ENCODE peak calls at places on chromosomes 5 and 9, in eight cellular contexts. D, E, X, V, K, I, M and A are unnamed samples. For H3K4me1, the result is how much of the 10 kb centered on the place peaks cover.

GRCh38 chr5:135189024-135189423 is 155.0 kb upstream of the PITX1 start:
- DNase-seq in X (no peak), K (no peak), D (no peak), V (no peak), I (no peak), M (no peak), E (no peak), A (no peak)

GRCh38 chr5:83513491-83513890 is 41.9 kb downstream of the VCAN start:
- DNase-seq in D (no peak), K (no peak), X (no peak), M (no peak), E (no peak), V (no peak), I (no peak), A (no peak)

GRCh38 chr5:122773615-122774014 is 1.3 kb upstream of the SNX2 start:
- DNase-seq in E (no peak), M (no peak), D (no peak), X (no peak), I (no peak), V (no peak), K (no peak), A (no peak)

GRCh38 chr9:34334337-34334824 is 5.0 kb downstream of the NUDT2 start:
- DNase-seq in E (no peak), X (no peak), I (no peak), V (no peak), M (no peak), D (no peak), K (no peak), A (no peak)

GRCh38 chr5:366541-367357 is 45.2 kb downstream of the AHRR start:
- DNase-seq in V (no peak), M (peak), K (no peak), X (no peak), I (no peak), E (no peak), D (no peak), A (no peak)

GRCh38 chr5:72817076-72817476 is 615 bp downstream of the TNPO1 start:
- DNase-seq in D (peak), V (no peak), K (peak), E (peak), I (peak), X (peak), M (peak), A (peak)

GRCh38 chr5:177403826-177404640 is 3.6 kb upstream of the PFN3 start:
- DNase-seq in X (peak), M (peak), K (peak), D (peak), V (peak), E (peak), I (peak), A (peak)

GRCh38 chr9:86792136-86792535 is 155.2 kb downstream of the GAS1 start:
- DNase-seq in X (no peak), V (no peak), I (no peak), M (no peak), E (no peak), K (no peak), D (no peak), A (no peak)

GRCh38 chr5:143791848-143792701 is 19.9 kb upstream of the HMHB1 start:
- DNase-seq in M (peak), E (no peak), D (no peak), V (no peak), K (no peak), X (no peak), I (no peak), A (no peak)

GRCh38 chr9:75892168-75892901 is 1.9 kb downstream of the PCSK5 start:
- DNase-seq in V (no peak), D (no peak), X (peak), M (peak), K (peak), E (peak), I (peak), A (peak)

GRCh38 chr5:115811406-115811805 is 5.1 kb downstream of the CDO1 start:
- DNase-seq in V (no peak), I (no peak), E (no peak), X (no peak), K (no peak), M (no peak), D (no peak), A (no peak)

GRCh38 chr5:16808936-16809815 is 126.9 kb downstream of the MYO10 start:
- DNase-seq in D (no peak), X (peak), I (no peak), K (no peak), V (no peak), E (no peak), M (no peak), A (no peak)

GRCh38 chr5:87541033-87541432 is 128.3 kb upstream of the CCNH start:
- DNase-seq in X (peak), E (peak), D (peak), I (no peak), M (peak), K (peak), V (no peak), A (peak)

GRCh38 chr5:120479066-120479465 is 15.0 kb downstream of the PRR16 start:
- DNase-seq in K (no peak), I (no peak), M (no peak), D (no peak), X (peak), E (no peak), V (no peak), A (no peak)

GRCh38 chr9:113501129-113501686 is 37.7 kb downstream of the RGS3 start:
- DNase-seq in E (no peak), I (no peak), X (no peak), M (no peak), V (no peak), D (no peak), K (no peak), A (no peak)

GRCh38 chr5:151602806-151603205 is 11.7 kb upstream of the FAT2 start:
- DNase-seq in E (no peak), D (no peak), K (no peak), M (no peak), X (no peak), V (no peak), I (no peak), A (no peak)

GRCh38 chr5:10660720-10661387 is 97.0 kb downstream of the ANKRD33B start:
- DNase-seq in I (no peak), K (no peak), D (no peak), E (no peak), M (no peak), X (no peak), V (no peak), A (no peak)

GRCh38 chr9:35051069-35051967 is 21.1 kb downstream of the VCP start:
- DNase-seq in E (peak), V (peak), I (peak), K (peak), D (peak), M (no peak), X (peak), A (peak)

GRCh38 chr5:126044111-126044668 is 379.0 kb upstream of the GRAMD2B start:
- DNase-seq in V (no peak), I (peak), M (no peak), X (peak), D (no peak), E (peak), K (peak), A (no peak)

GRCh38 chr5:144205141-144205551 is 34.5 kb downstream of the KCTD16 start:
- DNase-seq in K (peak), I (no peak), V (no peak), D (no peak), X (peak), E (peak), M (no peak), A (peak)

GRCh38 chr5:169009171-169009570 is 291.8 kb downstream of the SLIT3 start:
- DNase-seq in M (no peak), X (no peak), I (no peak), K (no peak), V (no peak), E (no peak), D (no peak), A (no peak)

GRCh38 chr5:155455791-155456514 is 442.4 kb downstream of the KIF4B start:
- DNase-seq in E (no peak), K (no peak), I (no peak), M (no peak), V (no peak), D (no peak), X (no peak), A (no peak)

GRCh38 chr9:133527444-133527920 is 2.7 kb upstream of the MYMK start:
- DNase-seq in E (no peak), I (no peak), D (no peak), V (no peak), K (peak), X (peak), M (no peak), A (peak)

GRCh38 chr5:59021286-59021673 is 438.4 kb downstream of the RAB3C start:
- DNase-seq in D (no peak), X (peak), K (no peak), M (no peak), I (no peak), E (no peak), V (no peak), A (no peak)

GRCh38 chr5:61768692-61769281 is 436.7 kb downstream of the ZSWIM6 start:
- DNase-seq in V (no peak), X (no peak), K (no peak), M (no peak), D (peak), E (peak), I (peak), A (no peak)

GRCh38 chr5:99721487-99721886 is 792.7 kb upstream of the CHD1 start:
- DNase-seq in V (no peak), I (no peak), K (no peak), D (no peak), X (no peak), E (no peak), M (no peak), A (no peak)

GRCh38 chr9:136754059-136754572 is 3.9 kb downstream of the LCN8 start:
- DNase-seq in V (no peak), M (no peak), D (no peak), I (no peak), K (no peak), X (no peak), E (no peak), A (no peak)

GRCh38 chr5:179343902-179344300 is 1.4 kb downstream of the ADAMTS2 start:
- DNase-seq in K (peak), V (no peak), E (peak), X (peak), D (no peak), I (no peak), M (no peak), A (no peak)

GRCh38 chr9:86516564-86516963 is 162.4 kb upstream of the TUT7 start:
- DNase-seq in K (no peak), D (no peak), M (no peak), E (no peak), X (no peak), V (no peak), I (no peak), A (no peak)

GRCh38 chr5:160434022-160434531 is 12.4 kb downstream of the PTTG1 start:
- DNase-seq in E (peak), V (no peak), M (no peak), X (no peak), K (no peak), D (peak), I (no peak), A (no peak)

GRCh38 chr5:172868924-172869565 is 35.0 kb downstream of the ERGIC1 start:
- DNase-seq in E (no peak), M (peak), X (peak), I (no peak), K (peak), V (no peak), D (no peak), A (peak)

GRCh38 chr5:179139111-179139935 is 79.2 kb downstream of the ZNF354C start:
- DNase-seq in I (no peak), E (no peak), D (no peak), X (no peak), M (no peak), V (no peak), K (no peak), A (no peak)

GRCh38 chr9:4987996-4988421 is 2.9 kb downstream of the JAK2 start:
- DNase-seq in V (peak), M (peak), X (peak), E (peak), K (peak), D (peak), I (peak), A (no peak)

GRCh38 chr5:139296862-139297326 is 3.4 kb downstream of the MATR3 start:
- DNase-seq in I (no peak), X (no peak), K (no peak), V (no peak), D (no peak), M (no peak), E (no peak), A (no peak)

GRCh38 chr9:33734911-33735310 is 60.5 kb upstream of the PRSS3 start:
- DNase-seq in E (no peak), X (no peak), K (no peak), I (no peak), M (no peak), D (peak), V (no peak), A (no peak)

DNA sequence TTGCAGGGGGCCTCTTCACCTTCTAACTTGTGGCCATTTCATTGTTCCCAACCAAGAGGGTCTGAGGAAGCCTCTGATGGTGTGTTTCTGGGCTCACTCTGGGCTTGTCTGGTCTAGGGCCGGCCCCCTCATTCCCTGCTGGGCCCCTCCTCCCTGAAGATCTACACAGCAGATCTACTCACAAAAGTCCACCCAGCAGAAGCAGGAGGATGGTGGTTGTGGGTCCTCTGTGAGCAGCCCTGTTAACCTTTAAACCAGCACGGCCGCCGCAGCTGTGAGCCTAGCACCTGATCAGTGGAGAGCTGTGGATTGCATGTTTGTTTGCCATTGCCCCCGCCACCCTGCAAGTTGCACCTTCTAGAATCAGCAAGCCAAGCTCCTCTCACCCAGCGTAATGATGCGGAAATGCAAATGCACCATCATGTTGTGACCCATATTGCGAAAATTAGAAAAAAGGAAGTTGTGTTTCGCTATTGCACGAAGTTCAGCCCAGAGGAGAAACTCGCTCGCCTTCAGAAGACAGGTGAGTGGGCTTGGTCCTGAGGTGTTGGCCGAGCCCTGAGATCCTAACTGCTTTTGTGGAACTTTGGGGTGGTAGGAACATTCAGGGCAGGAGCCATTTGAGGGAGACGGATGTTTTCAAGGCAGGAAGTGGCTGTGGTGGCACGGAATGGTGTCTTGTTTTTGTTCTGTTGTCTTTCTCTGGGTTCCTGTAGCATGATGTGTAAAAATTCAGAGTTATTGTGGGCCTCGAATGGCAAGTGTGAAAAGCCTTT is 16.7 kb downstream of the FGD3 start:
- DNase-seq in D (peak), E (no peak), V (peak), X (no peak), M (peak), K (no peak), I (peak), A (no peak)
- H3K4me3 ChIP-seq in D (peak), E (no peak), V (peak), X (no peak), M (peak), K (no peak), I (peak), A (peak)

GRCh38 chr9:109100543-109101201 is 19.1 kb downstream of the TMEM245 start:
- DNase-seq in E (no peak), M (no peak), I (no peak), K (no peak), V (no peak), X (no peak), D (no peak), A (no peak)
- H3K4me1 ChIP-seq in E (under half), M (under half), I (under half), K (under half), V (half or more), X (under half), D (under half), A (half or more)

GRCh38 chr5:40685191-40685590 is 5.5 kb downstream of the PTGER4 start:
- DNase-seq in V (no peak), E (no peak), K (no peak), X (no peak), I (no peak), M (no peak), D (no peak), A (no peak)
- H3K4me3 ChIP-seq in V (peak), E (no peak), K (no peak), X (peak), I (peak), M (peak), D (no peak), A (peak)

DNA sequence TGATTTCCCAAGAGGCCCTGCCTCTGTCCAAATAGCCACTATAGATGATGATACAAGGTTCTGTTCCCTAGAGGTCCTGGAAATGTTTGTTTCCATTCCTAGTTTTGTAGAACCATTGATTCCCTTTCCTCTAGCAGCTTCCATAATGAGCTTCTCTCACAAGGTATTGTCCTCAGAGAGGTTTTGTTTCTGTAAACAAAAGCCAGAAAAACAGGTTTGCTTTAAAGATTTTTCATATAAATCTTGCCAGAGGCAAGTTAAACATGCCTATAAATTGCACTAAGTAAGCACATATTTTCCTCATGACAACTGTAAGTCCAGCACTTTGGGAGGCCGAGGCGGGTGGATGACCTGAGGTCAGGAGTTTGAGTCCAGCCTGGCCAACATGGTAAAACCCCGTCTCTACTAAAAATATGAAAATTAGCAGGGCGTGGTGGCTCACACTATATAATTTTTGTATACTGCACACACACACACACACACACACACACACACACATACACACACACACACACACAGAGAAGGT is 1787.7 kb downstream of the EFNA5 start:
- DNase-seq in M (no peak), I (no peak), E (no peak), V (no peak), D (no peak), K (no peak), X (no peak), A (no peak)
- H3K4me1 ChIP-seq in M (under half), I (under half), E (under half), V (under half), D (under half), K (under half), X (under half), A (under half)

DNA sequence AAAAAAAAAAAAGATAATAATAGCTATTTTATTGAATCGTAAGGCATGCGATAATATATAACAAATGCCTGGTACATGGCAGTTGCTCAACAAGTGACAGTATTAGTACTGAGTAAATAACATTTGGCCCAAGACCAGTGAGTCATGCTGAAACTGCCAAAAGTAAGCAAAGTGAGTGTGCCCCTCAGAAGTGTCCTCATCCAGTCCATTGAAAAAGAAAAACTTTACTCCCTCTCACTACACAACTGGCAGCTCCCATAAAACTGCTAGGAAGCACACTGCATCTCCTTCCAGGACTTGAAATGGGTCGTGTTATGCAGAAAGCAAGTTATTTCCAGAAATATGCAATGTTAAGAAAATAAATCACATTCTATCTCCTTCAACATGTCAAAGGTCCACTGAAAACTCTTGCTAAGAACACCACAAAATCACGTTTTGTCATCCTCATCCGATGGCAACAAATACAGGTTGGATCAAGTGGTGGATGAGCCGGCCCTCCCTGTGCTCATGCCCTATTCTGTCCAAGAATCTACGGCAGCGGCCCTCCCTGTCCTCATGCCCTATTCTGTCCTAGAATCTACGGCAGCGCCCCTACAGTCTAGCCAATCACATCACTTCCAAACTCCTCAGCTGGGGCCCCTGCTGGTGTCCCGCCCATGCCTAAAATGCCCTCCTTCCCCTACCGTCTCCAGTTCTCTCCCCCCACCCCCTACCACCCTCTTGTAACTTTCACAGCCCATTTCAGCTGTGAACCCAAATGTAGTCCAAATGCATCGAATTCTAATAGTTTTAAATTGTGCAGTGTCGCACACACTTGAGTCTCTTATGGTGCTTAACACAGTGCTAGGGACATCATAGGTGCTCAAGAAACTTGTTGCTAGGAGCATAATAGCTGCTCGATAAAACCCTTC is 12.5 kb downstream of the PTCH1 start:
- DNase-seq in X (peak), M (peak), I (no peak), E (peak), K (no peak), D (peak), V (no peak), A (no peak)
- H3K4me3 ChIP-seq in X (peak), M (peak), I (no peak), E (no peak), K (no peak), D (peak), V (no peak), A (peak)

GRCh38 chr5:149544199-149544472 is 7.1 kb downstream of the CSNK1A1 start:
- DNase-seq in X (no peak), V (no peak), M (no peak), D (no peak), I (no peak), E (no peak), K (no peak), A (no peak)
- H3K4me1 ChIP-seq in X (under half), V (half or more), M (half or more), D (half or more), I (under half), E (under half), K (under half), A (half or more)